ENCODE peak calls at places on chromosomes 2 and 18, in eight cellular contexts. E is WERI-Rb-1, I is thyroid gland, O is gastrocnemius medialis, P is left ventricle myocardium inferior, U is cardiac muscle cell, J is tibial nerve, R is A549. L is an unnamed sample.

GRCh38 chr2:215918901-215919585 is 94.3 kb downstream of the MREG start:
- DNase-seq in R (no peak), I (no peak), P (no peak), E (no peak), O (no peak), J (no peak), U (peak), L (no peak)

GRCh38 chr2:6915399-6915798 is 1.8 kb upstream of the RNF144A start:
- DNase-seq in E (no peak), I (no peak), O (no peak), J (no peak), R (no peak), U (no peak), P (no peak), L (no peak)

GRCh38 chr2:101476605-101477208 is 1.8 kb upstream of the RFX8 start:
- DNase-seq in E (no peak), O (no peak), I (no peak), P (no peak), R (no peak), U (no peak), J (no peak), L (no peak)

GRCh38 chr2:233531880-233532458 is 34.6 kb downstream of the USP40 start:
- DNase-seq in J (no peak), I (no peak), E (no peak), R (no peak), O (no peak), U (no peak), P (no peak), L (no peak)

GRCh38 chr2:44934521-44934961 is 7.0 kb upstream of the SIX3 start:
- DNase-seq in U (no peak), E (peak), R (no peak), I (no peak), O (no peak), J (no peak), P (no peak), L (no peak)

GRCh38 chr2:2633017-2633416 is 301.9 kb upstream of the MYT1L start:
- DNase-seq in J (no peak), R (no peak), P (no peak), O (no peak), E (no peak), U (no peak), I (no peak), L (no peak)

GRCh38 chr2:241773511-241774418 is 2.9 kb upstream of the GAL3ST2 start:
- DNase-seq in O (peak), R (no peak), U (no peak), E (peak), P (no peak), J (no peak), I (no peak), L (no peak)

GRCh38 chr2:168552450-168552856 is 96.4 kb downstream of the CERS6 start:
- DNase-seq in P (no peak), O (no peak), I (peak), J (no peak), U (no peak), E (no peak), R (no peak), L (no peak)

GRCh38 chr18:65523461-65523860 is 227.4 kb upstream of the CDH7 start:
- DNase-seq in J (no peak), R (no peak), P (no peak), E (no peak), I (no peak), U (no peak), O (no peak), L (no peak)

GRCh38 chr2:227761734-227762476 is 16.2 kb downstream of the SCYGR8 start:
- DNase-seq in E (no peak), U (no peak), J (no peak), P (no peak), O (no peak), R (no peak), I (no peak), L (no peak)

GRCh38 chr18:44859263-44859662 is 178.6 kb downstream of the SETBP1 start:
- DNase-seq in J (no peak), E (no peak), P (no peak), O (no peak), R (no peak), U (no peak), I (no peak), L (no peak)

GRCh38 chr2:218719457-218719856 is 8.8 kb downstream of the TTLL4 start:
- DNase-seq in R (no peak), P (no peak), O (no peak), I (no peak), J (no peak), U (no peak), E (no peak), L (no peak)

GRCh38 chr2:151030663-151031230 is 230.9 kb downstream of the RBM43 start:
- DNase-seq in I (no peak), J (no peak), U (no peak), E (no peak), R (no peak), P (no peak), O (no peak), L (no peak)
- TF ChIP-seq CTCF in I (no peak), J (no peak), U (no peak), E (no peak), R (peak), P (no peak), O (no peak), L (no peak)

DNA sequence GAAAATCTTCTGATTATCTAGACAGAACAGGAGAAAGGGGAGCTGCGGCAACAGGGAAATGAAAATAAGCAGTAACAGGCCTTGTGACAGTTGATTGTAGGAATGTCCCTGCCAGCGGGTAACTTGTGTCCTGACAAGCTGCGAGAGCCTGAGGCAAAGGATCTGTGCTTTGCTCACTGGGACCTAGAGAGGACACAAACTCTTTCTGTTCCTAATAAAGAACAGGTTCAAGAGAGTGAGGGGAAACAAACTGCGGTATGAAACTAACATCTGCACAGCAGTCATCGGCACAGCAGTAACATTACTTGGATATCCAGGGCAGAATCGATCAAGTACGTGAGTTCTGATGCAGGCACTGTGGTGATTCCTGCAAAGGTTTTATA is 103.8 kb upstream of the THOC1 start:
- DNase-seq in O (no peak), R (no peak), J (no peak), E (no peak), I (no peak), U (no peak), P (no peak), L (no peak)
- H3K27ac ChIP-seq in O (no peak), R (no peak), J (no peak), E (peak), I (peak), U (peak), P (peak), L (no peak)

GRCh38 chr18:69636529-69637301 is 236.0 kb downstream of the DOK6 start:
- DNase-seq in J (no peak), R (no peak), O (no peak), P (no peak), I (no peak), U (no peak), E (peak), L (no peak)
- TF ChIP-seq CTCF in J (no peak), R (no peak), O (no peak), P (peak), I (peak), U (peak), E (peak), L (no peak)

GRCh38 chr2:173986805-173987204 is 21.6 kb upstream of the SP3 start:
- DNase-seq in E (no peak), I (no peak), R (no peak), P (no peak), O (peak), J (no peak), U (no peak), L (no peak)

GRCh38 chr2:173985595-173985994 is 20.4 kb upstream of the SP3 start:
- DNase-seq in R (no peak), U (no peak), J (no peak), E (no peak), I (no peak), O (no peak), P (no peak), L (no peak)

GRCh38 chr2:173983414-173983871 is 18.3 kb upstream of the SP3 start:
- DNase-seq in P (no peak), R (no peak), I (no peak), E (no peak), U (peak), J (no peak), O (no peak), L (no peak)

GRCh38 chr2:173982918-173983317 is 17.7 kb upstream of the SP3 start:
- DNase-seq in U (peak), O (no peak), P (no peak), J (no peak), I (peak), R (no peak), E (peak), L (peak)

DNA sequence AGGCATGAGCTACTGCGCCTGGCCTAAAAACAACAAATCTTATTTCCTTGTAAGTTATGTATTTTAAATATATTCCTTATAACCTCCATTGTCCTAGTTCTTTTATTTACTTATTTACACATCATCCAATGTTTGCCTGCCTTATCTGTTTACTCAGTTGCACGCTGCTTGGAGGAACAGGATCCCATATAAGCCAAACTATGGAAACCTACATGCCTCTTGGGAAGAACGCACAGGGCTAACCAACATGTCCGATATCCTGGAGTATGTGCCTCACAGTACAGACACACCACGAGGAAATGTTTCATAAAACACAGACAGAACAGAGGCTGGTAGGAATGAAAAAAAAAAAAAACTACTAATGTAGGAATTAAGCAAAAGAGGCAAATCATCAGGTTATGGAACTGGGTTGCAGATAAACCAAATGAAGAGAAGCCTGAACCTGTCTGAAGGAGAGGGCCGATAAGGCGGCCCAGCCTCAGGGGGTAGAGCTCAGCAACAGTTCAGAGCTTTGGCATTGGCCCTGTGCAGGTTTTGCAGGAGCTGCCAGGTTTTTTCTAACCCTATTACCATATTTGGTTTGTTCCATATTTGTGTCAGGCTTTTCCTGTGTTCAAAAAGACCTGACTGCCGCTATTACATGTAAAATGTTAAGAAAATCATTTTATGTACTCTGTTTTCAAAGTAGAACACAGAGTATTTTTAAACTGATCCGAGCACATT is 19.9 kb upstream of the SP3 start:
- DNase-seq in U (no peak), J (no peak), O (no peak), I (no peak), E (no peak), R (no peak), P (no peak), L (no peak)
- H3K27ac ChIP-seq in U (no peak), J (peak), O (peak), I (peak), E (no peak), R (no peak), P (peak), L (no peak)

DNA sequence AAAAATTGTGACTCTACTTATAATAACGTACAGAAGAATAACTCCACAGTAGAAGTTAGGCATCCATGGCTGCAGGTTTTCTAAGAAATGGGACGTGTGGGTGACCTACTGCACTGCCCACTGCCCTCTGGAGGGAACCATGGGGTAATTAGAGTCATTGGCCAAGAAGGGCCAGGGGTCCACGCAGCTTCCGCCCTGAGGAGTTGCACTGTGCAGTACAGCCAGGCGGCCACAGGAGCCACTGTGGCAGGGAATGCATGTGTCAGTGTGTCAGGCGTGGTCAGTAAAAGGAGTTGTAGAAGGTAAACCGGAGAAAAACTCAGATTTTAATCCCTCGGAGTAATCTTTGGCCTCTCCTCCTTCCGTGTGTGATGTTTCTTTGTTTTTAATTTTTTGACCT is 24.8 kb downstream of the NCK2 start:
- DNase-seq in P (no peak), I (no peak), E (no peak), U (no peak), O (no peak), R (no peak), J (no peak), L (no peak)
- TF ChIP-seq CTCF in P (no peak), I (peak), E (peak), U (peak), O (no peak), R (no peak), J (peak), L (no peak)

GRCh38 chr2:10289352-10289751 is 13.4 kb upstream of the HPCAL1 start:
- DNase-seq in I (no peak), R (no peak), P (no peak), O (no peak), J (no peak), E (no peak), U (no peak), L (no peak)
- H3K27ac ChIP-seq in I (no peak), R (peak), P (no peak), O (no peak), J (no peak), E (no peak), U (no peak), L (no peak)

L was measured in dorsolateral prefrontal cortex.